ENCODE peak calls at places on chromosomes 12 and 14, in seven cellular contexts. One of them, this sample, is unnamed.

GRCh38 chr14:95156153-95156764 is 1.1 kb downstream of the DICER1 start:
- DNase-seq in right lobe of liver: no peak
- DNase-seq in HepG2: no peak
- DNase-seq in tibial nerve: no peak
- DNase-seq in vagina: no peak
- DNase-seq in ovary: no peak
- DNase-seq in HCT116: no peak
- DNase-seq in this sample: no peak

GRCh38 chr12:105107176-105107496 is 395 bp upstream of the WASHC4 start:
- DNase-seq in right lobe of liver: no peak
- DNase-seq in HepG2: no peak
- DNase-seq in tibial nerve: no peak
- DNase-seq in vagina: no peak
- DNase-seq in ovary: no peak
- DNase-seq in HCT116: peak; percentile 26
- DNase-seq in this sample: no peak

GRCh38 chr12:45743247-45743646 is 13.7 kb downstream of the ARID2 start:
- DNase-seq in right lobe of liver: no peak
- DNase-seq in HepG2: no peak
- DNase-seq in tibial nerve: no peak
- DNase-seq in vagina: no peak
- DNase-seq in ovary: no peak
- DNase-seq in HCT116: no peak
- DNase-seq in this sample: no peak

GRCh38 chr14:21039059-21039422 is 3.1 kb upstream of the RNASE7 start:
- DNase-seq in right lobe of liver: peak; percentile 94
- DNase-seq in HepG2: peak; percentile 73
- DNase-seq in tibial nerve: peak; percentile 72
- DNase-seq in vagina: no peak
- DNase-seq in ovary: peak; percentile 92
- DNase-seq in HCT116: no peak
- DNase-seq in this sample: peak; percentile 86

GRCh38 chr12:21831671-21832357 is 57.3 kb upstream of the KCNJ8 start:
- DNase-seq in right lobe of liver: no peak
- DNase-seq in HepG2: no peak
- DNase-seq in tibial nerve: no peak
- DNase-seq in vagina: no peak
- DNase-seq in ovary: peak; percentile 69
- DNase-seq in HCT116: no peak
- DNase-seq in this sample: peak; percentile 41

GRCh38 chr12:20646239-20646827 is 48.8 kb upstream of the SLCO1C1 start:
- DNase-seq in right lobe of liver: no peak
- DNase-seq in HepG2: peak; percentile 58
- DNase-seq in tibial nerve: no peak
- DNase-seq in vagina: no peak
- DNase-seq in ovary: no peak
- DNase-seq in HCT116: peak; percentile 53
- DNase-seq in this sample: no peak

GRCh38 chr14:72947366-72948160 is 21.3 kb downstream of the DCAF4 start:
- DNase-seq in right lobe of liver: no peak
- DNase-seq in HepG2: no peak
- DNase-seq in tibial nerve: no peak
- DNase-seq in vagina: no peak
- DNase-seq in ovary: no peak
- DNase-seq in HCT116: no peak
- DNase-seq in this sample: no peak

GRCh38 chr14:21255385-21256101 is 13.7 kb downstream of the HNRNPC start:
- DNase-seq in right lobe of liver: no peak
- DNase-seq in HepG2: no peak
- DNase-seq in tibial nerve: no peak
- DNase-seq in vagina: no peak
- DNase-seq in ovary: no peak
- DNase-seq in HCT116: no peak
- DNase-seq in this sample: no peak

GRCh38 chr12:49963976-49964815 is 2.5 kb downstream of the AQP5 start:
- DNase-seq in right lobe of liver: no peak
- DNase-seq in HepG2: no peak
- DNase-seq in tibial nerve: no peak
- DNase-seq in vagina: no peak
- DNase-seq in ovary: no peak
- DNase-seq in HCT116: no peak
- DNase-seq in this sample: no peak

GRCh38 chr14:102317564-102318248 is 1.8 kb upstream of the ZNF839 start:
- DNase-seq in right lobe of liver: no peak
- DNase-seq in HepG2: peak; percentile 71
- DNase-seq in tibial nerve: no peak
- DNase-seq in vagina: no peak
- DNase-seq in ovary: no peak
- DNase-seq in HCT116: no peak
- DNase-seq in this sample: peak; percentile 76

GRCh38 chr12:96811083-96811482 is 96.0 kb upstream of the NEDD1 start:
- DNase-seq in right lobe of liver: no peak
- DNase-seq in HepG2: peak; percentile 46
- DNase-seq in tibial nerve: no peak
- DNase-seq in vagina: no peak
- DNase-seq in ovary: no peak
- DNase-seq in HCT116: no peak
- DNase-seq in this sample: no peak

GRCh38 chr12:88428350-88428749 is 151.9 kb downstream of the KITLG start:
- DNase-seq in right lobe of liver: no peak
- DNase-seq in HepG2: no peak
- DNase-seq in tibial nerve: no peak
- DNase-seq in vagina: no peak
- DNase-seq in ovary: no peak
- DNase-seq in HCT116: no peak
- DNase-seq in this sample: no peak

GRCh38 chr12:62846506-62846905 is 88.4 kb downstream of the PPM1H start:
- DNase-seq in right lobe of liver: no peak
- DNase-seq in HepG2: no peak
- DNase-seq in tibial nerve: no peak
- DNase-seq in vagina: no peak
- DNase-seq in ovary: no peak
- DNase-seq in HCT116: no peak
- DNase-seq in this sample: no peak

GRCh38 chr14:25622752-25623151 is 572.8 kb upstream of the STXBP6 start:
- DNase-seq in right lobe of liver: no peak
- DNase-seq in HepG2: no peak
- DNase-seq in tibial nerve: no peak
- DNase-seq in vagina: no peak
- DNase-seq in ovary: no peak
- DNase-seq in HCT116: no peak
- DNase-seq in this sample: no peak

GRCh38 chr14:101591121-101591520 is 29.8 kb downstream of the DIO3 start:
- DNase-seq in right lobe of liver: peak; percentile 42
- DNase-seq in HepG2: no peak
- DNase-seq in tibial nerve: no peak
- DNase-seq in vagina: peak; percentile 91
- DNase-seq in ovary: no peak
- DNase-seq in HCT116: no peak
- DNase-seq in this sample: no peak

GRCh38 chr14:20855652-20856291 is 35.4 kb upstream of the RNASE3 start:
- DNase-seq in right lobe of liver: peak; percentile 65
- DNase-seq in HepG2: peak; percentile 79
- DNase-seq in tibial nerve: no peak
- DNase-seq in vagina: no peak
- DNase-seq in ovary: peak; percentile 21
- DNase-seq in HCT116: peak; percentile 73
- DNase-seq in this sample: peak; percentile 65

GRCh38 chr14:97408937-97409860 is 612.0 kb downstream of the VRK1 start:
- DNase-seq in right lobe of liver: no peak
- DNase-seq in HepG2: no peak
- DNase-seq in tibial nerve: no peak
- DNase-seq in vagina: no peak
- DNase-seq in ovary: no peak
- DNase-seq in HCT116: no peak
- DNase-seq in this sample: no peak

GRCh38 chr12:34219046-34219770 is 196.9 kb downstream of the ALG10 start:
- DNase-seq in right lobe of liver: no peak
- DNase-seq in HepG2: no peak
- DNase-seq in tibial nerve: no peak
- DNase-seq in vagina: peak; percentile 85
- DNase-seq in ovary: no peak
- DNase-seq in HCT116: no peak
- DNase-seq in this sample: no peak

GRCh38 chr14:24032727-24033418 is 18.9 kb upstream of the CARMIL3 start:
- DNase-seq in right lobe of liver: peak; percentile 75
- DNase-seq in HepG2: peak; percentile 89
- DNase-seq in tibial nerve: no peak
- DNase-seq in vagina: no peak
- DNase-seq in ovary: no peak
- DNase-seq in HCT116: no peak
- DNase-seq in this sample: no peak

GRCh38 chr14:58331111-58331510 is 32.8 kb downstream of the ARID4A start:
- DNase-seq in right lobe of liver: peak; percentile 91
- DNase-seq in HepG2: peak; percentile 91
- DNase-seq in tibial nerve: peak; percentile 76
- DNase-seq in vagina: no peak
- DNase-seq in ovary: peak; percentile 81
- DNase-seq in HCT116: peak; percentile 21
- DNase-seq in this sample: peak; percentile 91

GRCh38 chr12:14948672-14949071 is 10.3 kb upstream of the ERP27 start:
- DNase-seq in right lobe of liver: no peak
- DNase-seq in HepG2: no peak
- DNase-seq in tibial nerve: no peak
- DNase-seq in vagina: no peak
- DNase-seq in ovary: peak; percentile 51
- DNase-seq in HCT116: no peak
- DNase-seq in this sample: peak; percentile 39

DNA sequence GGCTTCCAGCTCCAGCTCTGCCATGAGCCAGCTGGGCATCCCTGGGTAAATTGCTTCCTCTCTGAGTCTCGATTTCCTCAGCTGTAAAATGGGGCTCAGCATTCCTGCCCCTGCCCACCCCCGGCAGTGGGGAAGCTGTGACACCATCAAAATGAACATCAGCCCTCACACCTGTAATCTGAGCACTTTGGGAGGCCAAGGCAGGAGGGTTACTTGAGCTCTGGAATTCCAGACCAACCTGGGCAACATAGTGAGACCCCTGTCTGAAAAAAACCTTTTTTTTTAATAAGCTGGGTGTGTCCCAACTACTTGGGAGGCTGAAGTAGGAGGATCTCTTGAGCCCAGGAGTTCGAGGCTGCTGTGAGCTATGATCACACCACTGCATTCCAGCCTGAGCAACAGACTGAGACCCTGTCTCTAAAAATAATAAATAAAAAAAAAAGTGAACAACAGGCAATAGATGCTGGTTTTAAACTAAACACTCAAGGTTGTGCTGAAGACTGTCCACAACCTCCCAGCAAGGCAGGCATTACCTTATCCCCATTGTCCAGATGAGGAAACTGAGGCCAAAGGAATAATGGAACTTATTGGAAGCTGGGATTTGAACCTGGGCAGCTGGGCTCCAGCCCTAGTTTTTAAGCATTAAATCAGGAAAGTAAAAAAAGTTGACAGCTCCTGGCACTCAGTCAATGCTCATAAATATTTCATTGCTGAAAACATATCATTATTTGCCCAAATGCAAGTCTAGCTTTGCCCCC is 4.3 kb downstream of the TRPV4 start:
- DNase-seq in right lobe of liver: no peak
- DNase-seq in HepG2: no peak
- DNase-seq in tibial nerve: no peak
- DNase-seq in vagina: no peak
- DNase-seq in ovary: no peak
- DNase-seq in HCT116: no peak
- DNase-seq in this sample: no peak
- H3K27ac ChIP-seq in right lobe of liver: peak overlapping the region; percentile 34
- H3K27ac ChIP-seq in HepG2: no peak overlapping the region
- H3K27ac ChIP-seq in tibial nerve: no peak overlapping the region
- H3K27ac ChIP-seq in vagina: no peak overlapping the region
- H3K27ac ChIP-seq in ovary: no peak overlapping the region
- H3K27ac ChIP-seq in HCT116: no peak overlapping the region
- H3K27ac ChIP-seq in this sample: no peak overlapping the region

GRCh38 chr14:28058012-28058296 is 708.6 kb upstream of the FOXG1 start:
- DNase-seq in right lobe of liver: no peak
- DNase-seq in HepG2: no peak
- DNase-seq in tibial nerve: no peak
- DNase-seq in vagina: no peak
- DNase-seq in ovary: no peak
- DNase-seq in HCT116: no peak
- DNase-seq in this sample: no peak
- H3K4me3 ChIP-seq in right lobe of liver: peak overlapping the region; percentile 48
- H3K4me3 ChIP-seq in HepG2: no peak overlapping the region
- H3K4me3 ChIP-seq in tibial nerve: no peak overlapping the region
- H3K4me3 ChIP-seq in vagina: peak overlapping the region; percentile 10
- H3K4me3 ChIP-seq in ovary: no peak overlapping the region
- H3K4me3 ChIP-seq in HCT116: no peak overlapping the region
- H3K4me3 ChIP-seq in this sample: no peak overlapping the region

GRCh38 chr14:71403673-71404072 is 496.4 kb downstream of the PCNX1 start:
- DNase-seq in right lobe of liver: no peak
- DNase-seq in HepG2: peak; percentile 39
- DNase-seq in tibial nerve: no peak
- DNase-seq in vagina: no peak
- DNase-seq in ovary: no peak
- DNase-seq in HCT116: peak; percentile 2
- DNase-seq in this sample: no peak

GRCh38 chr14:71397371-71397770 is 490.1 kb downstream of the PCNX1 start:
- DNase-seq in right lobe of liver: no peak
- DNase-seq in HepG2: no peak
- DNase-seq in tibial nerve: no peak
- DNase-seq in vagina: no peak
- DNase-seq in ovary: no peak
- DNase-seq in HCT116: no peak
- DNase-seq in this sample: no peak

GRCh38 chr14:71399057-71399487 is 491.8 kb downstream of the PCNX1 start:
- DNase-seq in right lobe of liver: no peak
- DNase-seq in HepG2: no peak
- DNase-seq in tibial nerve: no peak
- DNase-seq in vagina: no peak
- DNase-seq in ovary: no peak
- DNase-seq in HCT116: no peak
- DNase-seq in this sample: no peak

GRCh38 chr14:71398450-71398849 is 491.2 kb downstream of the PCNX1 start:
- DNase-seq in right lobe of liver: no peak
- DNase-seq in HepG2: no peak
- DNase-seq in tibial nerve: no peak
- DNase-seq in vagina: no peak
- DNase-seq in ovary: no peak
- DNase-seq in HCT116: no peak
- DNase-seq in this sample: no peak

GRCh38 chr14:71400821-71401447 is 493.7 kb downstream of the PCNX1 start:
- DNase-seq in right lobe of liver: no peak
- DNase-seq in HepG2: no peak
- DNase-seq in tibial nerve: no peak
- DNase-seq in vagina: no peak
- DNase-seq in ovary: no peak
- DNase-seq in HCT116: no peak
- DNase-seq in this sample: no peak
- TF ChIP-seq POLR2A in right lobe of liver: no peak
- TF ChIP-seq POLR2A in HepG2: no peak
- TF ChIP-seq POLR2A in tibial nerve: no peak
- TF ChIP-seq POLR2A in vagina: no peak
- TF ChIP-seq POLR2A in ovary: no peak
- TF ChIP-seq POLR2A in HCT116: no peak
- TF ChIP-seq POLR2A in this sample: no peak

DNA sequence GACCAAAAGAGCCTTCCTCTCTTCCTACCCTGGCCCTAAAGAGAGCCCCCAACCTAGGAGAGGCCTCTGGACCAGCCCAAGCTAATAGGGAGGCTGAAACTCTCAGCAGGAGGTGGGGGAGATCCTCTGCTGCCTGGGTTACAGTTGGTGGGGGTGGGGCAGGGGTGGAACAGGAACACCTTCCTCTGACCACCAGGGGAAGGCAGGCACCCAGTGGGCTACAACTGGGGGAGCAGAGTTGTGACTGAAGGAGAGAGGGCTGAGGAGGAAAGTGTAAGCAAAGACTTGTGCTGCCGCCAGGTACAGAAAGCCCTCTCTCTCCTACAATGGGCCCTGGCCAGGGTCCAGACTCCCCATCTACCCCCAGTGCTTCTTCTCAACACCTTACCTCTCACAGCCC is 1.5 kb downstream of the MYO1A start:
- DNase-seq in right lobe of liver: no peak
- DNase-seq in HepG2: no peak
- DNase-seq in tibial nerve: no peak
- DNase-seq in vagina: no peak
- DNase-seq in ovary: no peak
- DNase-seq in HCT116: no peak
- DNase-seq in this sample: no peak
- H3K27ac ChIP-seq in right lobe of liver: no peak overlapping the region
- H3K27ac ChIP-seq in HepG2: no peak overlapping the region
- H3K27ac ChIP-seq in tibial nerve: no peak overlapping the region
- H3K27ac ChIP-seq in vagina: no peak overlapping the region
- H3K27ac ChIP-seq in ovary: no peak overlapping the region
- H3K27ac ChIP-seq in HCT116: no peak overlapping the region
- H3K27ac ChIP-seq in this sample: no peak overlapping the region